ENCODE peak calls at places on chromosomes 16 and 17, in eight cellular contexts. X is activated CD8-positive, alpha-beta T cell treated with anti-CD3 and anti-CD28 coated beads, Interleukin-2, amount 10 ng/mL, durations not matched to agents 7 days and 5 days; V is ovary; T is MCF 10A; P is NCI-H2081 treated with DMSO at 0.1 percent for 48 hours; Z is hippocampal formation; U is stimulated activated naive CD4-positive, alpha-beta T cell; E is A172. O is an unnamed sample.

GRCh38 chr17:66602659-66603363 is 232.1 kb upstream of the CACNG5 start:
- DNase-seq in P (no peak), X (no peak), T (no peak), Z (no peak), V (no peak), U (no peak), E (no peak), O (no peak)

GRCh38 chr17:77506371-77506991 is 365.7 kb downstream of the SEC14L1 start:
- DNase-seq in E (no peak), X (no peak), U (no peak), P (no peak), Z (no peak), T (no peak), V (no peak), O (no peak)

GRCh38 chr17:78416791-78417530 is 38.5 kb downstream of the PGS1 start:
- DNase-seq in X (no peak), Z (no peak), E (no peak), T (no peak), P (no peak), U (no peak), V (no peak), O (peak)

GRCh38 chr17:48335858-48336500 is 94.0 kb downstream of the SKAP1 start:
- DNase-seq in U (peak), T (peak), P (peak), Z (no peak), V (no peak), E (peak), X (no peak), O (peak)

GRCh38 chr16:80862153-80862552 is 57.8 kb upstream of the CDYL2 start:
- DNase-seq in X (no peak), Z (no peak), U (no peak), V (no peak), P (no peak), T (no peak), E (no peak), O (no peak)

GRCh38 chr17:34378664-34379101 is 15.7 kb upstream of the CCL1 start:
- DNase-seq in T (no peak), E (no peak), X (peak), U (no peak), Z (no peak), P (no peak), V (no peak), O (no peak)

GRCh38 chr17:82709024-82709675 is 7.4 kb upstream of the FN3KRP start:
- DNase-seq in V (no peak), T (no peak), U (no peak), E (no peak), Z (no peak), X (no peak), P (no peak), O (no peak)

GRCh38 chr17:77325537-77325825 is 184.7 kb downstream of the SEC14L1 start:
- DNase-seq in X (no peak), T (no peak), P (no peak), Z (no peak), U (no peak), V (no peak), E (no peak), O (no peak)

GRCh38 chr17:81710514-81711308 is 1.4 kb upstream of the SLC25A10 start:
- DNase-seq in E (no peak), T (no peak), P (peak), V (peak), U (no peak), X (peak), Z (no peak), O (no peak)

GRCh38 chr16:66326995-66327513 is 39.4 kb upstream of the CDH5 start:
- DNase-seq in T (no peak), Z (peak), P (peak), X (no peak), U (no peak), V (no peak), E (no peak), O (no peak)

GRCh38 chr17:74130841-74131240 is 72.6 kb upstream of the RPL38 start:
- DNase-seq in T (no peak), E (no peak), U (no peak), Z (no peak), P (no peak), V (no peak), X (no peak), O (no peak)

GRCh38 chr17:81553616-81554181 is 1.5 kb upstream of the FAAP100 start:
- DNase-seq in X (no peak), E (peak), V (peak), U (no peak), T (peak), Z (no peak), P (no peak), O (no peak)

GRCh38 chr16:22161999-22162657 is at the start of gene SDR42E2:
- DNase-seq in X (no peak), P (no peak), U (peak), E (no peak), Z (no peak), T (peak), V (no peak), O (no peak)

GRCh38 chr16:56357765-56358322 is 67.5 kb downstream of the AMFR start:
- DNase-seq in E (no peak), X (no peak), T (no peak), V (peak), U (no peak), Z (no peak), P (no peak), O (no peak)

GRCh38 chr17:15409721-15410247 is 57.6 kb downstream of the CDRT4 start:
- DNase-seq in P (no peak), E (peak), X (no peak), Z (no peak), T (peak), V (peak), U (no peak), O (no peak)

GRCh38 chr17:1122681-1123396 is 56.9 kb downstream of the ABR start:
- DNase-seq in Z (peak), P (no peak), T (peak), X (peak), E (peak), V (peak), U (peak), O (no peak)

GRCh38 chr16:58129097-58129936 is at the start of gene CFAP20:
- DNase-seq in V (peak), Z (peak), U (peak), T (peak), P (peak), X (peak), E (peak), O (peak)

GRCh38 chr16:73480381-73480780 is 432.5 kb upstream of the ZFHX3 start:
- DNase-seq in Z (no peak), E (no peak), T (no peak), U (no peak), V (no peak), X (no peak), P (no peak), O (no peak)

GRCh38 chr17:9205520-9206159 is 184.3 kb downstream of the NTN1 start:
- DNase-seq in E (no peak), T (no peak), U (no peak), V (no peak), P (no peak), Z (no peak), X (no peak), O (no peak)

GRCh38 chr17:68763551-68763950 is 162.4 kb upstream of the FAM20A start:
- DNase-seq in V (no peak), T (peak), P (no peak), E (peak), X (no peak), Z (no peak), U (no peak), O (no peak)

GRCh38 chr17:77499699-77500435 is 359.1 kb downstream of the SEC14L1 start:
- DNase-seq in P (no peak), V (no peak), Z (no peak), T (no peak), U (no peak), X (no peak), E (no peak), O (no peak)

GRCh38 chr17:33127706-33128105 is 136.1 kb downstream of the SPACA3 start:
- DNase-seq in Z (no peak), V (no peak), X (no peak), U (no peak), T (peak), E (peak), P (no peak), O (no peak)

GRCh38 chr17:56909742-56910508 is 3.9 kb downstream of the TRIM25 start:
- DNase-seq in T (no peak), X (no peak), V (no peak), P (no peak), Z (no peak), E (no peak), U (no peak), O (no peak)